ENCODE peak calls at places on chromosomes 3 and 15, in four cellular contexts. One of them, this sample, is unnamed. For H3K36me3, the result is how much of the 10 kb centered on the place peaks cover.

GRCh38 chr3:160400631-160401150 is 1.2 kb downstream of the SMC4 start:
- DNase-seq in ovary: peak
- DNase-seq in right lobe of liver: peak
- DNase-seq in IMR-90: no peak
- DNase-seq in this sample: peak

GRCh38 chr3:134367869-134368750 is 6.1 kb downstream of the AMOTL2 start:
- DNase-seq in IMR-90: no peak
- DNase-seq in ovary: no peak
- DNase-seq in right lobe of liver: peak
- DNase-seq in this sample: no peak

GRCh38 chr3:171219258-171219657 is 192.7 kb upstream of the SLC2A2 start:
- DNase-seq in IMR-90: no peak
- DNase-seq in ovary: no peak
- DNase-seq in right lobe of liver: no peak
- DNase-seq in this sample: no peak

GRCh38 chr15:55627730-55628368 is 39.7 kb upstream of the PYGO1 start:
- DNase-seq in IMR-90: peak
- DNase-seq in right lobe of liver: no peak
- DNase-seq in ovary: no peak
- DNase-seq in this sample: no peak

GRCh38 chr15:39079296-39079834 is 501.5 kb upstream of the THBS1 start:
- DNase-seq in ovary: no peak
- DNase-seq in IMR-90: peak
- DNase-seq in right lobe of liver: no peak
- DNase-seq in this sample: no peak

GRCh38 chr15:88658972-88659931 is 20.4 kb downstream of the ISG20 start:
- DNase-seq in right lobe of liver: no peak
- DNase-seq in ovary: no peak
- DNase-seq in IMR-90: peak
- DNase-seq in this sample: no peak

GRCh38 chr3:178384302-178384939 is 151.8 kb upstream of the KCNMB2 start:
- DNase-seq in ovary: no peak
- DNase-seq in IMR-90: no peak
- DNase-seq in right lobe of liver: no peak
- DNase-seq in this sample: no peak

GRCh38 chr3:175585898-175586297 is 726.8 kb downstream of the NAALADL2 start:
- DNase-seq in right lobe of liver: no peak
- DNase-seq in ovary: no peak
- DNase-seq in IMR-90: peak
- DNase-seq in this sample: no peak

GRCh38 chr3:194133661-194134230 is 2.2 kb upstream of the HES1 start:
- DNase-seq in ovary: peak
- DNase-seq in IMR-90: peak
- DNase-seq in right lobe of liver: peak
- DNase-seq in this sample: peak

GRCh38 chr15:40285151-40285898 is 2.5 kb upstream of the ANKRD63 start:
- DNase-seq in IMR-90: no peak
- DNase-seq in right lobe of liver: no peak
- DNase-seq in ovary: no peak
- DNase-seq in this sample: no peak

GRCh38 chr15:69996321-69996720 is 101.4 kb downstream of the TLE3 start:
- DNase-seq in ovary: no peak
- DNase-seq in right lobe of liver: no peak
- DNase-seq in IMR-90: no peak
- DNase-seq in this sample: no peak

GRCh38 chr3:151974067-151974466 is 100.6 kb downstream of the SUCNR1 start:
- DNase-seq in ovary: no peak
- DNase-seq in IMR-90: peak
- DNase-seq in right lobe of liver: no peak
- DNase-seq in this sample: no peak

GRCh38 chr3:192916455-192917257 is 1.0 kb downstream of the MB21D2 start:
- DNase-seq in right lobe of liver: peak
- DNase-seq in ovary: peak
- DNase-seq in IMR-90: peak
- DNase-seq in this sample: peak

GRCh38 chr3:10758304-10759037 is 57.6 kb upstream of the SLC6A11 start:
- DNase-seq in ovary: peak
- DNase-seq in IMR-90: peak
- DNase-seq in right lobe of liver: peak
- DNase-seq in this sample: no peak

GRCh38 chr3:10757821-10758130 is 58.3 kb upstream of the SLC6A11 start:
- DNase-seq in ovary: no peak
- DNase-seq in right lobe of liver: no peak
- DNase-seq in IMR-90: no peak
- DNase-seq in this sample: no peak

GRCh38 chr3:10756546-10756945 is 59.5 kb upstream of the SLC6A11 start:
- DNase-seq in right lobe of liver: no peak
- DNase-seq in IMR-90: no peak
- DNase-seq in ovary: no peak
- DNase-seq in this sample: no peak

GRCh38 chr3:10759495-10759894 is 56.5 kb upstream of the SLC6A11 start:
- DNase-seq in right lobe of liver: no peak
- DNase-seq in IMR-90: no peak
- DNase-seq in ovary: no peak
- DNase-seq in this sample: no peak

GRCh38 chr3:10757021-10757820 is 58.8 kb upstream of the SLC6A11 start:
- DNase-seq in right lobe of liver: no peak
- DNase-seq in ovary: no peak
- DNase-seq in IMR-90: peak
- DNase-seq in this sample: no peak
- H3K27ac ChIP-seq in right lobe of liver: no peak
- H3K27ac ChIP-seq in ovary: no peak
- H3K27ac ChIP-seq in IMR-90: no peak
- H3K27ac ChIP-seq in this sample: no peak

GRCh38 chr3:16085410-16085809 is 89.1 kb upstream of the GALNT15 start:
- DNase-seq in IMR-90: no peak
- DNase-seq in ovary: no peak
- DNase-seq in right lobe of liver: no peak
- DNase-seq in this sample: no peak

GRCh38 chr3:16084887-16085286 is 89.6 kb upstream of the GALNT15 start:
- DNase-seq in IMR-90: peak
- DNase-seq in ovary: no peak
- DNase-seq in right lobe of liver: no peak
- DNase-seq in this sample: no peak

GRCh38 chr3:16081661-16082060 is 92.8 kb upstream of the GALNT15 start:
- DNase-seq in right lobe of liver: no peak
- DNase-seq in ovary: no peak
- DNase-seq in IMR-90: no peak
- DNase-seq in this sample: no peak

GRCh38 chr3:16076564-16076963 is 97.9 kb upstream of the GALNT15 start:
- DNase-seq in right lobe of liver: no peak
- DNase-seq in IMR-90: no peak
- DNase-seq in ovary: no peak
- DNase-seq in this sample: no peak

DNA sequence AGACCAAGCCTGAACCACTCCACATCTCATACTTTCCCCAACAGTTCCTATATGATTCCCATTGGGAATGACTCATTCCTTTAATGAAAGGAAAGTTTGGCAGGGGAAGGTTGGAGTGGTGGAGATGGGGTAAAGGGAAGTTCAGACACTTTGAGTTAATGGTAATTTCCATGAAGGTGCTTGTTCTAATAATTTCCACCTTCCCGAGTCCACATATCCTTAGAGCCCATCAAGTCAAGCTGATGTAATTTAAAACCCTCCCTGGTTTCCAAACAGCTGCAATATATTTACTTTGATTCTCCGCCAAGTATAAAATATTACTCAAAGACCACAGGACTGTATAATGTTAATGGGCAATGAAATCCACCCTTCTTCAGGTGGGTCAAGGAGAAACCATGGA is 95.0 kb upstream of the GALNT15 start:
- DNase-seq in IMR-90: peak
- DNase-seq in ovary: no peak
- DNase-seq in right lobe of liver: no peak
- DNase-seq in this sample: no peak
- H3K36me3 ChIP-seq in IMR-90: under half
- H3K36me3 ChIP-seq in ovary: under half
- H3K36me3 ChIP-seq in right lobe of liver: under half
- H3K36me3 ChIP-seq in this sample: under half

DNA sequence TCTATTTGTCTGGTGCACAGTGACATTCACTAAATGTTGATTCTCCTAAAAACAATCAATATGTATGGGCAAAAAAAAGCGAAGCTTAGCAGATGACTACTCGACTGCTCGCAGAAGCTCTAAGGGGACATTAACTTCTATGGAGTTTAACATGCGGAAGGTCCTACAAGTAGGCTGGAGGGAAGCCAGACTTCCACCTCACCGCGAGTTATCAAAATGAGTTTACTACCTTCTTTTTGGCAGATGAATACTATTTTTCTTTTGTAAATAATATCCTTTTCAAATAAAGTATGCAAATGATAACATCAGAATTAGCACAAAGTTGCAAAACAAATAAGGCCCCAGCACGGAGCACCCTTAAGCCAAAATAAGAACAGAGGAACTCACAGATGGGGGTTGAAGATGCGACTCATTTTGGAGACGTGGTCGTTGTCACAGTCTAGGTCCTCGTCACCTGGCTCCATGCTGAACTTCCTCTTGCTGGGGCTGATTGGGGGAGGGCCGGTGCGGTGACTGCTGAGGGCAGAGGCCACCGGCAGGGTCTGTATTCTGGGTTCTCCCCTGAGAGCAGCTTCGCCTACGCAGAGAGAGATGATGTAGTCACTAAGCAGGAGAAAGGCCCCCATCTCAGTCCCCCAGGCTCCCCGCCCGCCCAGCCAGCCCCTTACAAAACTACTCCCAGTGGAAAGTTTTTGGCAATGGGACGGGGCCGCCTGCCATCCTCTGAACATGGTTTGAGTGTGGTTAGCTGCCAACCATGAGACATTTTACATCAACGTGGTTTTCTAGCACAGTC is 42.1 kb downstream of the VGLL4 start:
- DNase-seq in right lobe of liver: no peak
- DNase-seq in ovary: no peak
- DNase-seq in IMR-90: peak
- DNase-seq in this sample: peak
- H3K27ac ChIP-seq in right lobe of liver: no peak
- H3K27ac ChIP-seq in ovary: peak
- H3K27ac ChIP-seq in IMR-90: peak
- H3K27ac ChIP-seq in this sample: peak

GRCh38 chr3:45665101-45665572 is 24.1 kb upstream of the SACM1L start:
- DNase-seq in right lobe of liver: peak
- DNase-seq in IMR-90: peak
- DNase-seq in ovary: no peak
- DNase-seq in this sample: no peak

GRCh38 chr3:45670995-45671394 is 18.2 kb upstream of the SACM1L start:
- DNase-seq in ovary: no peak
- DNase-seq in right lobe of liver: no peak
- DNase-seq in IMR-90: no peak
- DNase-seq in this sample: no peak

GRCh38 chr3:45664558-45664957 is 24.6 kb upstream of the SACM1L start:
- DNase-seq in ovary: no peak
- DNase-seq in right lobe of liver: no peak
- DNase-seq in IMR-90: no peak
- DNase-seq in this sample: no peak

GRCh38 chr3:45666729-45667440 is 22.3 kb upstream of the SACM1L start:
- DNase-seq in ovary: no peak
- DNase-seq in IMR-90: peak
- DNase-seq in right lobe of liver: no peak
- DNase-seq in this sample: peak

GRCh38 chr3:45667569-45667967 is 21.6 kb upstream of the SACM1L start:
- DNase-seq in IMR-90: no peak
- DNase-seq in right lobe of liver: no peak
- DNase-seq in ovary: no peak
- DNase-seq in this sample: no peak
- H3K36me3 ChIP-seq in IMR-90: under half
- H3K36me3 ChIP-seq in right lobe of liver: under half
- H3K36me3 ChIP-seq in ovary: under half
- H3K36me3 ChIP-seq in this sample: under half

DNA sequence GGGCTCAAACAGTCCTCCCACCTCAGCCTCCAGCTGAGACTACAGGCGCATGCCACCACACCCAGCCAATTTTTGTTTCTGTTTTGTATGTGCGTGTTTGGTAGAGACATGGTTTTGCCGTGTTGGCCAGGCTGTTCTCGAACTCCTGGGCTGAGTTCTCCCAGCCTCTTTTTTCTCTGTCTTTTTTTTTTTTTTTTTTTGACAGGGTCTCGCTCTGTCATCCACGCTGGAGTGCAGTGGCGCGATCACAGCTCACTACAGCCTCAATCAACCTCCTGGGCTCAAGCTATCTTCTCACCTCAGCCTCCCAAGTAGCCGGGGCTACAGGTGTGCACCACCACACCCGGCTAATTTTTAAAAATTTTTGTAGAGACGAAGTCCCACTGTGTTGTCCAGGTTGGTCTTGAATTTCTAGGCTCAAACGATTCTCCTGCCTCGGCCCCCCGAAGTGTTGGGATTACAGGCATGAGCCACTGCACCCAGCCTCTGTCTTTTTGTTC is 867 bp upstream of the DCAF1 start:
- DNase-seq in ovary: peak
- DNase-seq in IMR-90: no peak
- DNase-seq in right lobe of liver: no peak
- DNase-seq in this sample: peak
- H3K27ac ChIP-seq in ovary: peak
- H3K27ac ChIP-seq in IMR-90: peak
- H3K27ac ChIP-seq in right lobe of liver: peak
- H3K27ac ChIP-seq in this sample: peak

GRCh38 chr15:29669823-29670222 is 152.4 kb downstream of the TJP1 start:
- DNase-seq in ovary: no peak
- DNase-seq in IMR-90: peak
- DNase-seq in right lobe of liver: no peak
- DNase-seq in this sample: no peak
- H3K36me3 ChIP-seq in ovary: under half
- H3K36me3 ChIP-seq in IMR-90: under half
- H3K36me3 ChIP-seq in right lobe of liver: under half
- H3K36me3 ChIP-seq in this sample: under half

DNA sequence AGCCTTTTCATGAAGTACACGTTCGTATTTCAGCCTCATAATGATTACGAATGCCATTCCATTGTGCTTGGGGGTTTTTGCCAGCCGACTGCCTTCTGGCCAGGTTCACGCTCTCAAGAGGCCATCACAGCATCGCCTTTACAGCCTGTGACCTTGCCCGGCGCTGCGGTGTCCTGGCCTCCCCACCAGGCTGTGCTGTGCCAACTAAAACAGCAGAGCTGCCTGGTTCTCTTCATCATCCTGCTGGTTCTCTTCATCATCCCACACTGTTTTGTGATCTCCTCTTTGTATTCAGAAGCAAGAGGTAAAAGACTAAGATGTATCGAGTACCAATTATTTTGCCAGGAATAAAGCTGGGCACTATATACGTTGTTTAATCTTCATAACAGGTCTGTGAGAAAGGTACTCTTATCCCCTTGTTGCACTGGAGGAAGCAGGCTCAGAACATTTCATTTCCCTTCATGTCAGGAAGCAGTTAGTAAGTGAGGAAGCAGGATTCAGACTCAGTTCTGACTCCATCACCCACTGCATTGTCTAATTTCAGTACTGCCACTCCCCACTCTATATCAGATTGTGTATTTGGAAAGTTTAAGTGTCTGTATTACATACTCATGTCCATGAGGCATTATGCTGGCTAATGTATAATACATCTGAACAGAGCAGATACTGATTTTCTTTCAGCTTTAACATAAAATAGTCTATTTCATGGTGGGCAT is 92.7 kb downstream of the LRRC28 start:
- DNase-seq in ovary: no peak
- DNase-seq in right lobe of liver: no peak
- DNase-seq in IMR-90: no peak
- DNase-seq in this sample: peak
- H3K27ac ChIP-seq in ovary: no peak
- H3K27ac ChIP-seq in right lobe of liver: no peak
- H3K27ac ChIP-seq in IMR-90: no peak
- H3K27ac ChIP-seq in this sample: peak

GRCh38 chr15:64979252-64979710 is 10.4 kb downstream of the SPG21 start:
- DNase-seq in ovary: no peak
- DNase-seq in right lobe of liver: no peak
- DNase-seq in IMR-90: no peak
- DNase-seq in this sample: no peak
- H3K36me3 ChIP-seq in ovary: under half
- H3K36me3 ChIP-seq in right lobe of liver: under half
- H3K36me3 ChIP-seq in IMR-90: under half
- H3K36me3 ChIP-seq in this sample: half or more

This sample was measured in left ventricle myocardium inferior.